ENCODE peak calls at places on chromosomes 6 and 20, in four cellular contexts. Q is Panc1, E is cardiac fibroblast, D is AG04449. T is an unnamed sample.
A peak's percentile ranks its signal among the peaks of the same experiment; 100 is the strongest.

GRCh38 chr6:41967312-41968287 is 26.0 kb upstream of the CCND3 start:
- DNase-seq in D (no peak), E (peak; percentile 85), Q (no peak), T (no peak)

GRCh38 chr20:20938599-20938998 is 167.6 kb downstream of the LINC00237 start:
- DNase-seq in Q (no peak), E (no peak), D (no peak), T (no peak)

GRCh38 chr6:1545654-1546053 is 64.1 kb upstream of the FOXC1 start:
- DNase-seq in E (no peak), D (no peak), Q (no peak), T (no peak)

GRCh38 chr20:11716239-11716944 is 201.3 kb upstream of the BTBD3 start:
- DNase-seq in E (peak; percentile 72), Q (no peak), D (peak; percentile 85), T (peak; percentile 40)

GRCh38 chr20:34516874-34517542 is 786 bp downstream of the DYNLRB1 start:
- DNase-seq in Q (no peak), E (peak; percentile 29), D (no peak), T (no peak)

GRCh38 chr6:35967059-35967769 is 46.3 kb upstream of the SRPK1 start:
- DNase-seq in D (no peak), E (no peak), Q (no peak), T (no peak)

GRCh38 chr6:71279321-71279720 is 9.3 kb upstream of the OGFRL1 start:
- DNase-seq in Q (no peak), D (no peak), E (no peak), T (no peak)

GRCh38 chr6:169640347-169640972 is 61.4 kb downstream of the WDR27 start:
- DNase-seq in Q (no peak), D (no peak), E (no peak), T (peak; percentile 24)

GRCh38 chr6:6474170-6474920 is 114.2 kb upstream of the LY86 start:
- DNase-seq in E (no peak), D (no peak), Q (no peak), T (no peak)

GRCh38 chr6:98844244-98845161 is 10.1 kb downstream of the POU3F2 start:
- DNase-seq in E (no peak), D (no peak), Q (no peak), T (no peak)

GRCh38 chr6:105810105-105810921 is 275.8 kb upstream of the PRDM1 start:
- DNase-seq in D (peak; percentile 45), Q (no peak), E (peak; percentile 85), T (peak; percentile 64)

GRCh38 chr6:159513914-159514313 is 179.1 kb downstream of the SOD2 start:
- DNase-seq in D (no peak), Q (no peak), E (no peak), T (no peak)
- H3K4me3 ChIP-seq in D (no peak overlapping the region), Q (no peak overlapping the region), E (no peak overlapping the region), T (no peak overlapping the region)

GRCh38 chr6:52553158-52553557 is 23.7 kb downstream of the TRAM2 start:
- DNase-seq in Q (no peak), E (no peak), D (no peak), T (no peak)

GRCh38 chr6:52551483-52552277 is 25.2 kb downstream of the TRAM2 start:
- DNase-seq in Q (no peak), D (no peak), E (peak; percentile 83), T (no peak)

GRCh38 chr6:52553719-52554118 is 23.1 kb downstream of the TRAM2 start:
- DNase-seq in Q (no peak), D (no peak), E (no peak), T (no peak)

GRCh38 chr6:52550014-52550575 is 26.8 kb downstream of the TRAM2 start:
- DNase-seq in D (no peak), E (no peak), Q (no peak), T (no peak)

DNA sequence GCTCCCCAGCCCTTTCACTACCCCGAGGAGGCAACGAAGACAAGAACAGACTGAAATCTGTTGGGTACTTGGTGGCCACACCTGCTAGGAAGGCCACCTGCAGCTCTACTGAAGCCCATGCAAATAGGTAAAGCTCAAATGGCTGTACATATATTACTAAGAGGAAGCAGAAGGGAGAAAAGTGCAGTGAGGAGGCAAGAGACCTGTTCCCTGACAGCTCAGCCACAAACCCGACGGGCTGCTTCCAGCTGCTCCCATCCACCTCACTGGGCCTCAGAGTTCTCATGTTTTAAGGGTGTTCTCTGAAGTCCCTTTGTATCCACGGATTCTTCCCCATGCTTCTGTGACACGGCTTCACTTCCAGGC is 24.6 kb downstream of the TRAM2 start:
- DNase-seq in E (no peak), Q (no peak), D (no peak), T (no peak)
- H3K4me3 ChIP-seq in E (no peak overlapping the region), Q (peak overlapping the region; percentile 43), D (no peak overlapping the region), T (no peak overlapping the region)

DNA sequence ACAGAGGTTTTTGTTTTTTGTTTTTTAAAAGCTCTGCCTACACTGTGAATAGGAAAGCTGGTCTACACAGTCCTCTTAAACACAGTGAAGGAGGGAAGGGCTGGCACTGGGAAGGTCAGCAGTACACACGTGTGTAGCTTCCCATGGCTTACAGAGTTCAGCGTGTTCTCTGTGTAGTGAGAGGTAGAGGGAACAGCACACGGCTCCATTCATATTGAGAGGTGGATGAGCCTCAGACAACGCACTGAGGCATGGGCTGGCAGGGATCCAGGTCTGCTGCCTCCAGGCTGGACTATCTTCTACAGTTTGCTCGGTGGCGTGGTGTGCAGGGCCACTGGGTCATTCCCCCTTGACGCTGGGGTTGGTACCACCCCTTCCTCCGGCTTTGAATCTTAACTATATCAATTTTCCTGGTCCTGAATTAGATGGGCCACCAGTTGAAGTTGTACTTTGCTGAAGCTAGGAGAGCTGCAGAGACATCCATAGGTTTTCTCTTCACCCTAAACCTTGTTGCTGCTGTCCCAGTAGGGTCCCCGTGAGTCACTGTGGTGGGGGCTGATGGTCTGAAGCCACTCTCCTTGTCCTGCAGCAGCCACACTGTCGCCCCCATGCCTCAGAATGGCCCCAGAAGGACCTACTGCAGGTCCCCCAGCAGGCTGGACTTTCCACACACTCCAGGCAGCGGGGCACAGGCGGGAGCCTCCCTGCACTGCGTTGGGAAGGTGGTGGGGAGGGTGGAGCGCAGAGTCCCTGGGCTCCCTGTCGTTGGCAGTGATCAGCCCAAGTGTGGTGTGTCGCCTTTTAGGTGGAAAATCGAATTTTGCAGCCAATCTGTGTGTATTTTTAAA is 2.0 kb downstream of the ARFGAP1 start:
- DNase-seq in D (no peak), Q (no peak), E (peak; percentile 28), T (no peak)
- H3K4me3 ChIP-seq in D (peak overlapping the region; percentile 94), Q (peak overlapping the region; percentile 2), E (no peak overlapping the region), T (peak overlapping the region; percentile 12)

GRCh38 chr6:14125346-14125745 is 7.8 kb downstream of the CD83 start:
- DNase-seq in Q (no peak), D (no peak), E (no peak), T (no peak)

GRCh38 chr6:14120556-14120955 is 3.0 kb downstream of the CD83 start:
- DNase-seq in D (no peak), E (no peak), Q (no peak), T (no peak)

GRCh38 chr6:14119764-14120163 is 2.2 kb downstream of the CD83 start:
- DNase-seq in Q (no peak), D (no peak), E (no peak), T (no peak)

GRCh38 chr6:14123331-14124105 is 5.9 kb downstream of the CD83 start:
- DNase-seq in D (no peak), Q (no peak), E (peak; percentile 39), T (no peak)

DNA sequence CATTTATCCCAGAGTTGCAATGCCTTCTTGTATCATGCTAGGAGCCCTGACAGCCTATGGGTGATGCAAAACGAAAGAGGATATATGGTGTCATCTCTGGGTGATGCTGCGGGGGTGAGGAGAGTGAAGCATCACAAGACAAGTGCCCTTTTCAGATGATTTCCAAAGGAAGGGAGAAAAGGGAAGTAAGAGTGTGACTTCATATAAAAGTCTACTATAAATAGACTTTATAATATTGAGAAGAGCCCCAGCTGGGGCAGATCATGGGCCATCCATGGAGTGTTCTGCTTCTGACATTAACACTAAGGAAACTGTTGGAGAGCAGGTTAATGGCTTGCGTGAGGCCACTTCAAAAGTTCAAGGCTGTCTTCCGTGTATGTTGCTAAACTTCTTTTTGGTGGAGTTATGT is 4.4 kb downstream of the CD83 start:
- DNase-seq in E (no peak), Q (no peak), D (no peak), T (no peak)
- H3K4me3 ChIP-seq in E (no peak overlapping the region), Q (no peak overlapping the region), D (no peak overlapping the region), T (no peak overlapping the region)

GRCh38 chr20:44413575-44414345 is 58.3 kb downstream of the HNF4A start:
- DNase-seq in D (no peak), E (no peak), Q (no peak), T (no peak)
- H3K4me3 ChIP-seq in D (no peak overlapping the region), E (no peak overlapping the region), Q (no peak overlapping the region), T (no peak overlapping the region)

GRCh38 chr20:62363920-62364851 is 2.9 kb downstream of the LAMA5 start:
- DNase-seq in E (peak; percentile 65), D (no peak), Q (no peak), T (no peak)

GRCh38 chr20:62364911-62365736 is 2.0 kb downstream of the LAMA5 start:
- DNase-seq in Q (no peak), D (no peak), E (no peak), T (no peak)

GRCh38 chr20:62362590-62362940 is 4.5 kb downstream of the LAMA5 start:
- DNase-seq in D (no peak), Q (no peak), E (no peak), T (no peak)

GRCh38 chr20:62361799-62362589 is 5.1 kb downstream of the LAMA5 start:
- DNase-seq in D (no peak), E (no peak), Q (no peak), T (no peak)

DNA sequence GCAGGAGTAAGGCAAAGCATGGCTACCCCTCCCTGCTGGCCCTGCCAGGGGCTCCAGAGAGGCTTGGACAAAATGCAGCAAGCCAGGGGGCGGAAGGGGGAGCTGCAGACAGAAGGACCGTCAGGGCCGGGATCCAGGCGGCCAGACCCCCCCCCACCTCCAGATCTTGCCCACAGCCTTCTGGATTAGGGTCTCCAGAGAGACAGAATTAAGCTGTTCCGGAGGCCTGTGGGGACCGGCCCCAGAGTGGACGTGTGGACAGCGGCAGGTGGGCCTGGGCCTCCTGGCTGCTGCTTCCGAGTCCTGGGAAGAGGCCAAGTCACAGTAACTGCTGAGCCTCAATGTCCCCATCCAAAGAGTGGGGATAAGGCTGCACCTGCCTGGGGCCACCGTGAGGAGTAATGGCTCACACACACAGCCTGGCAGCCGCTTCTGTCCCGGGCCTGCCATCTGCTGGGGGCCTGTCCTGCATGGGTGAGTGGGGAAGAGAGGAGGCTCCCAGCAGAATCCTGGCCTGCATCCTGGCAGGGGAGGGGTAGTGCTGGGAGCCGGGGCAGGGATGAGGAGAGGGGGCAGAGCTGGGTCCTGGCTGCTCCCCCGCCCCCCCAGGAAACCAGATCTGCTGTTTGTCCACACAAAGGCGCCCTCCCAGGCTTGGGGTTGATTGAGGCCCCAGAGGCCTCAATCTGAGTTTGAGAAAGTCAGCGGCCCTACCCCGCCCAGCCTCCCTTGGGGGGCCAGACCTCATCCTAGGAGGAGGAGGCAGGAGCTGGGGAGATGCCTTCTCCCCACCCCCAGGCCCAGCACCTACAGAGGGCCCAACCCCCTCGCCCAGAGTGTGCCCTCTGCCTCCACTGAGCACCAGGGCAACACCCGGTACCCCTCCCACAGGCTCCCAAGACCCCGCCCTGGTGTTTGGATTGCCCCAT is 3.9 kb downstream of the LAMA5 start:
- DNase-seq in Q (no peak), E (no peak), D (no peak), T (no peak)
- H3K4me3 ChIP-seq in Q (peak overlapping the region; percentile 96), E (no peak overlapping the region), D (no peak overlapping the region), T (no peak overlapping the region)

GRCh38 chr6:112086744-112087135 is 542 bp downstream of the TUBE1 start:
- DNase-seq in D (no peak), Q (no peak), E (peak; percentile 64), T (peak; percentile 18)
- H3K4me3 ChIP-seq in D (peak overlapping the region; percentile 85), Q (peak overlapping the region; percentile 92), E (peak overlapping the region; percentile 80), T (peak overlapping the region; percentile 62)

T was measured in AG09309.